ENCODE peak calls at places on chromosomes 6 and 20, in nine cellular contexts. N is colonic mucosa; C is cardiac muscle cell; E is Peyer's patch; Q is CD8-positive, alpha-beta memory T cell; W is dorsolateral prefrontal cortex; J is neuronal stem cell; I is esophagus muscularis mucosa; V is stomach. F is an unnamed sample.
A peak's percentile ranks its signal among the peaks of the same experiment; 100 is the strongest.

GRCh38 chr20:62832212-62832922 is 15.5 kb downstream of the COL9A3 start:
- DNase-seq in W (no peak), N (peak; percentile 85), C (no peak), E (peak; percentile 52), I (no peak), J (no peak), V (peak; percentile 81), Q (no peak), F (no peak)

GRCh38 chr20:19774086-19774933 is 16.3 kb downstream of the RIN2 start:
- DNase-seq in J (no peak), E (no peak), I (no peak), N (no peak), W (no peak), V (no peak), C (no peak), Q (no peak), F (no peak)

GRCh38 chr20:48879609-48880008 is 41.9 kb upstream of the ARFGEF2 start:
- DNase-seq in N (no peak), E (no peak), Q (no peak), V (no peak), J (no peak), W (no peak), I (no peak), C (no peak), F (no peak)

GRCh38 chr6:32290886-32291450 is 67.1 kb upstream of the NOTCH4 start:
- DNase-seq in J (no peak), E (no peak), N (no peak), Q (no peak), W (no peak), C (no peak), V (no peak), I (no peak), F (no peak)

GRCh38 chr6:30730611-30731435 is 10.7 kb downstream of the TUBB start:
- DNase-seq in C (peak; percentile 83), J (no peak), I (no peak), V (peak; percentile 91), Q (peak; percentile 73), W (peak; percentile 69), N (peak; percentile 86), E (peak; percentile 91), F (no peak)

GRCh38 chr6:70686548-70687133 is 19.0 kb downstream of the SMAP1 start:
- DNase-seq in Q (peak; percentile 6), C (peak; percentile 50), I (no peak), W (no peak), N (no peak), J (no peak), E (no peak), V (no peak), F (no peak)

GRCh38 chr20:43957392-43957791 is 42.7 kb downstream of the TOX2 start:
- DNase-seq in W (no peak), C (no peak), I (no peak), V (no peak), N (no peak), E (no peak), J (no peak), Q (no peak), F (no peak)

GRCh38 chr6:21593927-21594421 is 423 bp downstream of the SOX4 start:
- DNase-seq in J (no peak), E (no peak), Q (no peak), I (no peak), V (peak; percentile 34), C (peak; percentile 68), N (peak; percentile 44), W (no peak), F (no peak)

GRCh38 chr6:32426338-32426737 is 13.3 kb upstream of the HLA-DRA start:
- DNase-seq in N (no peak), C (no peak), V (no peak), Q (no peak), I (no peak), E (no peak), W (no peak), J (no peak), F (no peak)

GRCh38 chr20:62501801-62502495 is 26.2 kb upstream of the GATA5 start:
- DNase-seq in J (no peak), W (no peak), Q (no peak), C (no peak), E (no peak), N (no peak), I (no peak), V (no peak), F (no peak)

GRCh38 chr6:33788694-33789549 is at the start of gene LEMD2:
- DNase-seq in W (peak; percentile 90), J (peak; percentile 80), C (peak; percentile 93), E (peak; percentile 96), Q (peak; percentile 87), I (peak; percentile 98), V (peak; percentile 94), N (peak; percentile 96), F (peak; percentile 83)

GRCh38 chr6:33789550-33789895 is 593 bp upstream of the LEMD2 start:
- DNase-seq in V (no peak), J (no peak), Q (no peak), N (no peak), C (no peak), I (no peak), E (no peak), W (no peak), F (no peak)

GRCh38 chr6:33787336-33787953 is 1.5 kb downstream of the LEMD2 start:
- DNase-seq in V (no peak), N (no peak), W (no peak), Q (no peak), J (no peak), I (no peak), E (no peak), C (no peak), F (no peak)

GRCh38 chr6:33786736-33787135 is 2.2 kb downstream of the LEMD2 start:
- DNase-seq in N (no peak), Q (no peak), E (no peak), J (no peak), V (no peak), C (no peak), I (no peak), W (no peak), F (no peak)

DNA sequence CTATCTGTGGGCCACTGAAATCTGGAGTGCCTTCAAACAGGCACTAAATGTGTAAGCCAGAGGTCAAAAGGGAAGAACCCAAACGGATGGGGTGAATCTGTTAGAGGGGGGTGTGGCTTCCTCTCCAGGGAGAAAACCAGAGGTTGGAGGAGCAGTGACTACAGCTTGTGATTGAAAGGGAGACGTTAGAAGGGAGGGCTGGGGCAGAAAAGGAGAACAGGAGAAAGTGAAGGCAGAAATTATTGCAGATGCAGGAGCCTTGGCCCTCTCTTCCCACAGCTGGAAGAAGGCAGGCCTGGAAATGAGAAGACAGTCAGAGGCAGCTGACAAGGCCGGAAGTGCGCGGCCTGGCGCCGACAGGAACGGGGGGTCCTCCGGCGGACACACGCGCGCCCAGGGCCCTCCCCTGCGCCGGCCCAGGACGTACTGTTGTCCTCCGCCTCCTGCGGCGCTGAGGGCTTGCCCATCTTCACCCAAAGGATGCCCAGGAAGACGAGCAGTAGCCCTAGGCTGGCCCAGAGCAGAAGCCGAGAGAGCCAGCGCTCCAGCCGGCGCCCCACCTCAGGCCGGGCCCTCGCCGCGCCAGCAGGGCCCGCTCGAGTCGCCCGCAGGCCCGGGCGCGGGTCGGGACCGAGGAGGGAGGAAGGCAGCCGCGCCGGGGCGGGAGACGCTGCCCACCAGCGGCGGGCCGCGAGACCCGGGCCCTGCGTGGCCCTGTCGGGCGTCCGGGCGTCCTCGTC is 806 bp downstream of the LEMD2 start:
- DNase-seq in I (peak; percentile 93), N (peak; percentile 68), V (peak; percentile 65), J (no peak), E (peak; percentile 73), C (peak; percentile 75), W (peak; percentile 75), Q (peak; percentile 57), F (no peak)
- H3K4me3 ChIP-seq in I (peak overlapping the region; percentile 91), N (peak overlapping the region; percentile 99), V (peak overlapping the region; percentile 78), J (peak overlapping the region; percentile 84), E (peak overlapping the region; percentile 98), C (peak overlapping the region; percentile 69), W (peak overlapping the region; percentile 87), Q (peak overlapping the region; percentile 57), F (peak overlapping the region; percentile 87)

GRCh38 chr20:1940581-1940980 is 45.4 kb downstream of the SIRPA start:
- DNase-seq in I (no peak), Q (no peak), W (no peak), C (no peak), J (no peak), N (no peak), V (no peak), E (no peak), F (no peak)
- H3K27ac ChIP-seq in I (no peak overlapping the region), Q (no peak overlapping the region), W (peak overlapping the region; percentile 13), C (no peak overlapping the region), J (no peak overlapping the region), N (no peak overlapping the region), V (no peak overlapping the region), E (no peak overlapping the region), F (no peak overlapping the region)

GRCh38 chr6:134703206-134703605 is 246.7 kb downstream of the ALDH8A1 start:
- DNase-seq in N (no peak), C (no peak), W (no peak), E (no peak), J (no peak), Q (no peak), I (no peak), V (no peak), F (no peak)

GRCh38 chr6:134708079-134708478 is 241.8 kb downstream of the ALDH8A1 start:
- DNase-seq in N (no peak), Q (no peak), W (no peak), J (no peak), E (no peak), C (no peak), I (no peak), V (no peak), F (no peak)

GRCh38 chr6:134706153-134706552 is 243.7 kb downstream of the ALDH8A1 start:
- DNase-seq in C (no peak), J (no peak), W (no peak), V (no peak), Q (no peak), N (no peak), E (no peak), I (no peak), F (no peak)

GRCh38 chr6:134706806-134707205 is 243.1 kb downstream of the ALDH8A1 start:
- DNase-seq in V (no peak), E (no peak), J (no peak), C (no peak), I (no peak), W (no peak), Q (no peak), N (no peak), F (no peak)

GRCh38 chr6:134707342-134707982 is 242.4 kb downstream of the ALDH8A1 start:
- DNase-seq in N (no peak), J (peak; percentile 36), W (no peak), Q (no peak), V (no peak), C (no peak), E (no peak), I (no peak), F (no peak)
- H3K4me3 ChIP-seq in N (no peak overlapping the region), J (no peak overlapping the region), W (no peak overlapping the region), Q (no peak overlapping the region), V (no peak overlapping the region), C (no peak overlapping the region), E (no peak overlapping the region), I (no peak overlapping the region), F (no peak overlapping the region)

DNA sequence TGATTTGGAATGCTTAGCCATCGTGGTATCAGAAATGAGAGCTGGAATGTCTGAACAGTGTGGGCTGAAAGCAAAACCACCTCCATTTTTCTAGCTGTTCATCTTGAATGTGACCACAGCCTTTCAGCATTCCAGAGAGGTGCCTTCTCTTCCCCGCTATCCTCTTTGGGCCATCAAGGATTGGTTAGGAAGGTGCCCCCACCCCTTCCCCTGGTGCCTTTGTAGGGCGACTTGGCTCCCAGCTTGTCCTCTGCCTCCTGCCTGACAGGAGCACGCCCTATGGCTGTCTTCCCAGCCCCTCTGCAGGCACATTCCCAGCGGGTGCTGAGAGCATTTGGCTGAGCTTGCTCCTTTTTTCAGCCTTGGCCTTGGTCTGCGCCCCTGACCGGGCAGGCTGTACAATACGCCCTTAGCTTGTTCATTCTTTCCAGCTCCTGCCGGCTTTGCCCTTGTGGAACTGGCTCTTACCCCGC is 97.5 kb downstream of the ARMC2 start:
- DNase-seq in J (no peak), N (no peak), C (no peak), I (no peak), W (peak; percentile 64), V (peak; percentile 65), E (no peak), Q (no peak), F (no peak)
- H3K27ac ChIP-seq in J (no peak overlapping the region), N (peak overlapping the region; percentile 62), C (no peak overlapping the region), I (peak overlapping the region; percentile 89), W (peak overlapping the region; percentile 82), V (peak overlapping the region; percentile 52), E (peak overlapping the region; percentile 47), Q (no peak overlapping the region), F (no peak overlapping the region)